ENCODE peak calls at places on chromosome 21, in ten cellular contexts. V, S, A, X, G, W, I, T, H and E are unnamed samples.

GRCh38 chr21:45593162-45594022 is 50.1 kb upstream of the PCBP3 start:
- DNase-seq in V (no peak), S (no peak), A (no peak), X (no peak), G (no peak), W (no peak), I (no peak), T (no peak), H (no peak), E (no peak)

GRCh38 chr21:28811860-28812259 is 180.8 kb downstream of the LTN1 start:
- DNase-seq in V (no peak), S (no peak), A (no peak), X (no peak), G (no peak), W (no peak), I (no peak), T (no peak), H (no peak), E (no peak)

GRCh38 chr21:15894596-15894995 is 164.8 kb downstream of the USP25 start:
- DNase-seq in V (peak; percentile 50), S (no peak), A (peak; percentile 7), X (no peak), G (no peak), W (no peak), I (no peak), T (no peak), H (no peak), E (no peak)

GRCh38 chr21:16040601-16041000 is 310.8 kb downstream of the USP25 start:
- DNase-seq in V (no peak), S (no peak), A (no peak), X (no peak), G (no peak), W (no peak), I (no peak), T (no peak), H (no peak), E (no peak)

GRCh38 chr21:30044447-30045064 is 104.8 kb upstream of the GRIK1 start:
- DNase-seq in V (no peak), S (no peak), A (peak; percentile 4), X (no peak), G (peak; percentile 10), W (peak; percentile 8), I (no peak), T (no peak), H (no peak), E (no peak)

GRCh38 chr21:29738730-29739129 is 201.1 kb downstream of the GRIK1 start:
- DNase-seq in V (no peak), S (no peak), A (no peak), X (no peak), G (no peak), W (no peak), I (no peak), T (no peak), H (no peak), E (no peak)

GRCh38 chr21:25107708-25108107 is 499.6 kb downstream of the MRPL39 start:
- DNase-seq in V (no peak), S (no peak), A (no peak), X (no peak), G (no peak), W (no peak), I (no peak), T (peak; percentile 88), H (no peak), E (no peak)

GRCh38 chr21:44455524-44456206 is 355 bp downstream of the LRRC3 start:
- DNase-seq in V (no peak), S (no peak), A (no peak), X (peak; percentile 75), G (peak; percentile 64), W (peak; percentile 60), I (no peak), T (no peak), H (no peak), E (no peak)

GRCh38 chr21:45863267-45863666 is 118.3 kb upstream of the COL6A1 start:
- DNase-seq in V (no peak), S (no peak), A (no peak), X (no peak), G (no peak), W (no peak), I (no peak), T (no peak), H (no peak), E (no peak)

GRCh38 chr21:8989261-8989882 is 1532.0 kb upstream of the TPTE start:
- DNase-seq in V (no peak), S (no peak), A (no peak), X (no peak), G (no peak), W (no peak), I (no peak), T (no peak), H (no peak), E (no peak)

GRCh38 chr21:36075171-36075570 is 5.3 kb downstream of the CBR1 start:
- DNase-seq in V (peak; percentile 97), S (no peak), A (no peak), X (no peak), G (no peak), W (no peak), I (no peak), T (no peak), H (no peak), E (no peak)

GRCh38 chr21:33273044-33273443 is 6.9 kb downstream of the IL10RB start:
- DNase-seq in V (no peak), S (no peak), A (no peak), X (no peak), G (no peak), W (no peak), I (no peak), T (no peak), H (no peak), E (no peak)

GRCh38 chr21:20662523-20662922 is 335.7 kb upstream of the NCAM2 start:
- DNase-seq in V (no peak), S (no peak), A (no peak), X (no peak), G (no peak), W (no peak), I (no peak), T (no peak), H (no peak), E (no peak)

GRCh38 chr21:34830386-34831140 is 161.8 kb downstream of the CLIC6 start:
- DNase-seq in V (no peak), S (no peak), A (no peak), X (no peak), G (no peak), W (no peak), I (no peak), T (no peak), H (no peak), E (no peak)

GRCh38 chr21:41957991-41958766 is 4.4 kb upstream of the C2CD2 start:
- DNase-seq in V (no peak), S (no peak), A (peak; percentile 91), X (no peak), G (no peak), W (peak; percentile 72), I (peak; percentile 0), T (peak; percentile 63), H (peak; percentile 10), E (no peak)

GRCh38 chr21:46641656-46642055 is 6.2 kb downstream of the PRMT2 start:
- DNase-seq in V (no peak), S (no peak), A (no peak), X (no peak), G (no peak), W (no peak), I (no peak), T (no peak), H (no peak), E (no peak)

GRCh38 chr21:15249285-15249993 is 184.6 kb upstream of the NRIP1 start:
- DNase-seq in V (no peak), S (no peak), A (no peak), X (no peak), G (no peak), W (no peak), I (no peak), T (no peak), H (no peak), E (no peak)

GRCh38 chr21:37263827-37264226 is 3.3 kb downstream of the VPS26C start:
- DNase-seq in V (no peak), S (no peak), A (no peak), X (no peak), G (no peak), W (no peak), I (no peak), T (no peak), H (no peak), E (no peak)

GRCh38 chr21:35053356-35054096 is 4.4 kb upstream of the RUNX1 start:
- DNase-seq in V (no peak), S (no peak), A (no peak), X (no peak), G (no peak), W (no peak), I (no peak), T (no peak), H (no peak), E (no peak)

GRCh38 chr21:25813917-25814316 is 79.1 kb downstream of the GABPA start:
- DNase-seq in V (no peak), S (no peak), A (no peak), X (no peak), G (no peak), W (no peak), I (no peak), T (no peak), H (no peak), E (no peak)

GRCh38 chr21:29164330-29164942 is 34.0 kb downstream of the MAP3K7CL start:
- DNase-seq in V (peak; percentile 58), S (no peak), A (peak; percentile 26), X (no peak), G (peak; percentile 22), W (no peak), I (peak; percentile 28), T (no peak), H (peak; percentile 76), E (no peak)

GRCh38 chr21:29430581-29430980 is 131.9 kb downstream of the BACH1 start:
- DNase-seq in V (no peak), S (no peak), A (no peak), X (no peak), G (no peak), W (no peak), I (no peak), T (no peak), H (no peak), E (no peak)